ENCODE peak calls at places on chromosome 5, in ten cellular contexts. J is aorta; N is body of pancreas; G is PC-9; K is MM.1S; A is lung; X is effector memory CD4-positive, alpha-beta T cell; M is A673; L is heart left ventricle; I is psoas muscle. Q is an unnamed sample.

GRCh38 chr5:166354277-166354676 is 1937.2 kb upstream of the WWC1 start:
- DNase-seq in I (no peak), K (no peak), M (no peak), G (no peak), J (no peak), L (no peak), A (no peak), N (no peak), X (no peak), Q (no peak)

GRCh38 chr5:134132372-134133212 is 18.1 kb downstream of the TCF7 start:
- DNase-seq in L (no peak), G (no peak), J (peak), X (peak), M (no peak), A (no peak), I (peak), K (no peak), N (no peak), Q (peak)

GRCh38 chr5:113488645-113489184 is 462 bp upstream of the MCC start:
- DNase-seq in X (no peak), G (peak), M (no peak), J (no peak), K (no peak), A (no peak), I (no peak), L (no peak), N (no peak), Q (no peak)

GRCh38 chr5:134115806-134116175 is 1.3 kb downstream of the TCF7 start:
- DNase-seq in J (no peak), G (no peak), M (no peak), A (no peak), I (no peak), X (no peak), K (no peak), N (no peak), L (no peak), Q (no peak)

GRCh38 chr5:38846379-38846967 is 661 bp downstream of the OSMR start:
- DNase-seq in L (peak), M (no peak), G (no peak), X (no peak), N (no peak), I (no peak), A (no peak), K (no peak), J (no peak), Q (no peak)

GRCh38 chr5:172782169-172783039 is 11.4 kb upstream of the DUSP1 start:
- DNase-seq in A (no peak), K (no peak), N (no peak), M (no peak), X (no peak), J (no peak), L (no peak), G (peak), I (no peak), Q (no peak)

GRCh38 chr5:97070234-97070633 is 72.2 kb downstream of the LIX1 start:
- DNase-seq in J (no peak), I (no peak), K (no peak), G (no peak), X (no peak), L (no peak), N (no peak), A (no peak), M (no peak), Q (no peak)

GRCh38 chr5:177489119-177489716 is 8.2 kb downstream of the PDLIM7 start:
- DNase-seq in J (no peak), N (no peak), K (peak), X (no peak), A (no peak), L (peak), G (no peak), M (no peak), I (no peak), Q (no peak)

GRCh38 chr5:135073771-135074345 is 39.8 kb upstream of the PITX1 start:
- DNase-seq in G (no peak), K (no peak), I (peak), A (no peak), J (no peak), M (no peak), X (no peak), L (no peak), N (no peak), Q (peak)

GRCh38 chr5:122705876-122706275 is 69.0 kb upstream of the SNX2 start:
- DNase-seq in K (no peak), I (no peak), N (no peak), A (no peak), X (no peak), J (no peak), L (no peak), M (no peak), G (no peak), Q (no peak)

GRCh38 chr5:158789441-158789840 is 310.3 kb downstream of the EBF1 start:
- DNase-seq in X (no peak), I (no peak), G (no peak), L (no peak), J (no peak), K (no peak), M (no peak), A (no peak), N (no peak), Q (no peak)

GRCh38 chr5:41403846-41404245 is 106.6 kb downstream of the PLCXD3 start:
- DNase-seq in A (no peak), L (no peak), N (no peak), G (no peak), J (no peak), M (no peak), K (no peak), X (no peak), I (no peak), Q (no peak)

GRCh38 chr5:39373797-39374196 is 9.5 kb upstream of the C9 start:
- DNase-seq in L (no peak), J (no peak), M (no peak), X (no peak), I (no peak), K (no peak), G (peak), N (no peak), A (no peak), Q (no peak)

GRCh38 chr5:143886621-143887301 is 74.8 kb downstream of the HMHB1 start:
- DNase-seq in N (no peak), X (no peak), L (no peak), G (no peak), M (no peak), A (no peak), K (no peak), J (no peak), I (no peak), Q (no peak)

GRCh38 chr5:14109041-14109747 is 33.9 kb upstream of the TRIO start:
- DNase-seq in M (peak), L (no peak), A (no peak), N (no peak), J (no peak), K (no peak), X (no peak), I (no peak), G (no peak), Q (no peak)

GRCh38 chr5:55577353-55578060 is 42.7 kb upstream of the PLPP1 start:
- DNase-seq in G (no peak), L (no peak), M (no peak), K (no peak), A (no peak), X (no peak), I (peak), N (no peak), J (peak), Q (peak)

GRCh38 chr5:177596775-177597238 is 3.1 kb upstream of the B4GALT7 start:
- DNase-seq in J (no peak), X (no peak), K (no peak), G (no peak), M (no peak), N (no peak), I (no peak), L (no peak), A (no peak), Q (no peak)

GRCh38 chr5:147474140-147474539 is 35.7 kb downstream of the DPYSL3 start:
- DNase-seq in J (no peak), M (no peak), I (no peak), A (no peak), K (no peak), X (no peak), L (no peak), N (no peak), G (no peak), Q (no peak)

GRCh38 chr5:68528877-68529276 is 313.3 kb downstream of the PIK3R1 start:
- DNase-seq in J (no peak), M (no peak), N (no peak), L (no peak), K (no peak), X (no peak), G (no peak), A (no peak), I (no peak), Q (no peak)

GRCh38 chr5:102249381-102249780 is 46.7 kb downstream of the SLCO4C1 start:
- DNase-seq in I (no peak), M (no peak), L (no peak), N (no peak), J (no peak), K (no peak), X (no peak), G (no peak), A (no peak), Q (no peak)

GRCh38 chr5:56384186-56384585 is 151.1 kb upstream of the ANKRD55 start:
- DNase-seq in A (no peak), M (no peak), N (no peak), K (no peak), I (no peak), J (no peak), L (no peak), X (no peak), G (no peak), Q (no peak)

GRCh38 chr5:92401492-92401891 is 1018.4 kb upstream of the ARRDC3 start:
- DNase-seq in N (no peak), G (no peak), L (no peak), X (no peak), I (no peak), J (no peak), A (no peak), K (peak), M (no peak), Q (no peak)

GRCh38 chr5:81014348-81014747 is 54.2 kb downstream of the RASGRF2 start:
- DNase-seq in N (no peak), X (no peak), I (no peak), L (no peak), K (no peak), G (no peak), J (no peak), A (no peak), M (peak), Q (no peak)

GRCh38 chr5:16144416-16144815 is 35.2 kb downstream of the MARCHF11 start:
- DNase-seq in L (no peak), N (no peak), A (no peak), G (no peak), I (no peak), X (no peak), J (no peak), K (no peak), M (no peak), Q (no peak)

GRCh38 chr5:62134811-62135210 is 171.2 kb upstream of the KIF2A start:
- DNase-seq in L (no peak), M (no peak), X (no peak), N (no peak), A (no peak), G (no peak), I (no peak), J (no peak), K (no peak), Q (no peak)

GRCh38 chr5:7392401-7393024 is 3.4 kb upstream of the ADCY2 start:
- DNase-seq in A (no peak), K (peak), M (peak), N (peak), G (no peak), J (no peak), X (no peak), I (no peak), L (no peak), Q (no peak)

GRCh38 chr5:9479361-9479760 is 66.5 kb downstream of the SEMA5A start:
- DNase-seq in K (no peak), J (no peak), N (no peak), M (no peak), I (no peak), X (no peak), G (no peak), L (no peak), A (no peak), Q (no peak)

GRCh38 chr5:95365302-95366095 is 25.7 kb upstream of the FAM81B start:
- DNase-seq in X (no peak), N (no peak), A (no peak), J (no peak), L (no peak), M (no peak), K (no peak), G (no peak), I (no peak), Q (no peak)

GRCh38 chr5:121189569-121190305 is 661.9 kb upstream of the FTMT start:
- DNase-seq in X (no peak), M (peak), L (no peak), K (no peak), I (no peak), G (no peak), J (no peak), A (no peak), N (no peak), Q (no peak)

GRCh38 chr5:174348582-174348981 is 303.1 kb downstream of the NSG2 start:
- DNase-seq in A (no peak), N (no peak), M (no peak), X (no peak), K (no peak), L (no peak), G (no peak), J (no peak), I (no peak), Q (no peak)

GRCh38 chr5:141001466-141001853 is 35.2 kb downstream of the PCDHAC2 start:
- DNase-seq in M (peak), K (no peak), J (no peak), L (no peak), N (no peak), G (peak), X (no peak), A (peak), I (no peak), Q (no peak)

GRCh38 chr5:158026248-158027031 is 167.5 kb upstream of the CLINT1 start:
- DNase-seq in L (no peak), X (no peak), J (no peak), G (no peak), K (no peak), N (no peak), M (no peak), I (no peak), A (no peak), Q (peak)

GRCh38 chr5:149817539-149817938 is 87.4 kb downstream of the PPARGC1B start:
- DNase-seq in K (no peak), X (no peak), A (no peak), L (no peak), M (no peak), G (no peak), I (no peak), N (no peak), J (no peak), Q (no peak)

GRCh38 chr5:144104086-144104485 is 66.4 kb downstream of the YIPF5 start:
- DNase-seq in X (no peak), J (no peak), K (no peak), N (no peak), L (no peak), M (no peak), A (no peak), G (no peak), I (no peak), Q (no peak)

GRCh38 chr5:127440831-127441230 is 76.6 kb upstream of the PRRC1 start:
- DNase-seq in I (no peak), X (no peak), G (no peak), K (no peak), N (no peak), J (no peak), L (no peak), A (no peak), M (no peak), Q (no peak)

GRCh38 chr5:134651531-134651930 is 2.9 kb downstream of the SEC24A start:
- DNase-seq in I (no peak), X (no peak), G (no peak), L (no peak), M (no peak), A (no peak), J (no peak), N (no peak), K (no peak), Q (no peak)

GRCh38 chr5:179852993-179853547 is 5.5 kb downstream of the MRNIP start:
- DNase-seq in A (no peak), G (no peak), N (no peak), L (no peak), X (no peak), I (peak), J (no peak), M (no peak), K (no peak), Q (no peak)

GRCh38 chr5:177382423-177383029 is 1.7 kb upstream of the SLC34A1 start:
- DNase-seq in A (no peak), N (peak), X (no peak), K (peak), L (no peak), J (no peak), G (no peak), M (no peak), I (no peak), Q (no peak)

GRCh38 chr5:119322312-119322947 is 33.4 kb upstream of the TNFAIP8 start:
- DNase-seq in N (no peak), L (no peak), I (no peak), J (no peak), K (peak), A (no peak), M (no peak), G (no peak), X (no peak), Q (no peak)

GRCh38 chr5:134724872-134725271 is 13.5 kb upstream of the CAMLG start:
- DNase-seq in K (no peak), A (no peak), J (no peak), N (no peak), X (no peak), I (no peak), L (no peak), G (no peak), M (no peak), Q (no peak)

GRCh38 chr5:33439905-33440481 is 772 bp upstream of the TARS1 start:
- DNase-seq in I (no peak), A (no peak), G (no peak), K (no peak), M (no peak), L (no peak), N (no peak), J (no peak), X (no peak), Q (no peak)

GRCh38 chr5:33440482-33441240 is at the start of gene TARS1:
- DNase-seq in X (peak), J (peak), G (peak), M (peak), L (peak), A (peak), N (peak), I (peak), K (peak), Q (peak)

GRCh38 chr5:33438996-33439395 is 1.8 kb upstream of the TARS1 start:
- DNase-seq in N (no peak), A (no peak), K (no peak), M (no peak), X (no peak), I (no peak), G (peak), J (no peak), L (no peak), Q (no peak)

GRCh38 chr5:33444542-33444941 is 3.8 kb downstream of the TARS1 start:
- DNase-seq in L (no peak), N (no peak), G (no peak), X (no peak), J (no peak), A (no peak), K (no peak), M (no peak), I (no peak), Q (no peak)

GRCh38 chr5:33441241-33441844 is 578 bp downstream of the TARS1 start:
- DNase-seq in X (no peak), G (peak), J (no peak), I (no peak), M (peak), N (peak), L (no peak), A (peak), K (peak), Q (no peak)
- H3K27ac ChIP-seq in X (peak), G (peak), J (peak), I (peak), M (peak), N (peak), L (peak), A (peak), K (peak), Q (peak)

DNA sequence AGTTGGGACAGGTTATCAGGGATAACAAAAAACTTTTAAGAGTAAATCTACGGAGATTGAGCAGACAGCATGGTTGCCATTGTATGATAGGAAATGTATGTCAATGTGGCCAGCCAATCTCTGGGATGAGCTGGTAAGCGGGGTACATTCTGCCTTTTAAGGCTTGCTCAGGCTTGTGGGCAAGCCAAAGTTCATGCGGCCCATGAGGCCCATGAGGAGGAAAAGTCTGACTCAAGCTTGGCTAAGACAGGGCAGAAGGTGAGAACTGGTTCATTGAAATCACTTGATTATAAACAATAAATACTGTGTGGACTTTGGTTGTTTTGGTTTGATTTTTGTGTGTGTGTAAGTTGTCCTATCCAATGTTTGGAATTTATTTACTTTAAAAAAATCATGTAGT is 997.1 kb downstream of the DNAH5 start:
- DNase-seq in K (no peak), X (no peak), J (no peak), L (no peak), M (no peak), G (no peak), I (no peak), N (no peak), A (no peak), Q (no peak)
- H3K4me3 ChIP-seq in K (no peak), X (no peak), J (no peak), L (no peak), M (no peak), G (no peak), I (no peak), N (no peak), A (no peak), Q (no peak)

DNA sequence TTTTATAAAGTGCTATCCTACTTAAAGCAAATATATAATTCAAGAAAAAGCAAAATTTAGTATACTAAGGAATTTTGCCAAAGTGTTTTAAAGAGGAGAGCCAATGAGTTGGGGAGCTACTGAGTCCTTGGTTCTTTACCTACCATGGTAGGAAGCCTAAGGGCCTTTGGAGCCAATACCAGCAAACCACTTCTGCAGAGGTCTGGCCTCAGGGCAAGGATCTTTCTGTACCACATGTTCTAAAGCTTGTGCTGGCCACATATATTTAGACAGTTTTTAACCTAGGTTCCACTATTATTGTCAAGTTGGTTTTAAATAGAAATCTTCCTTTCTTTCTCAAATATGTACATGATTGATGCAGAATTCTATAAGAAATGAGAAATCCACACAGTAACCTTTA is 172.3 kb upstream of the NREP start:
- DNase-seq in G (no peak), I (no peak), K (no peak), M (no peak), A (no peak), X (no peak), N (no peak), L (no peak), J (no peak), Q (no peak)
- H3K27ac ChIP-seq in G (no peak), I (no peak), K (no peak), M (no peak), A (no peak), X (no peak), N (no peak), L (no peak), J (no peak), Q (no peak)

GRCh38 chr5:129460121-129460950 is at the start of gene ADAMTS19:
- DNase-seq in J (no peak), I (no peak), A (no peak), N (no peak), X (no peak), G (no peak), K (peak), L (peak), M (peak), Q (no peak)

GRCh38 chr5:129461816-129462396 is 1.8 kb downstream of the ADAMTS19 start:
- DNase-seq in X (no peak), I (no peak), N (no peak), M (no peak), G (no peak), J (no peak), K (peak), A (no peak), L (no peak), Q (no peak)

GRCh38 chr5:129460951-129461815 is 1.1 kb downstream of the ADAMTS19 start:
- DNase-seq in L (peak), M (peak), K (peak), A (no peak), J (peak), I (peak), X (no peak), G (no peak), N (peak), Q (no peak)

DNA sequence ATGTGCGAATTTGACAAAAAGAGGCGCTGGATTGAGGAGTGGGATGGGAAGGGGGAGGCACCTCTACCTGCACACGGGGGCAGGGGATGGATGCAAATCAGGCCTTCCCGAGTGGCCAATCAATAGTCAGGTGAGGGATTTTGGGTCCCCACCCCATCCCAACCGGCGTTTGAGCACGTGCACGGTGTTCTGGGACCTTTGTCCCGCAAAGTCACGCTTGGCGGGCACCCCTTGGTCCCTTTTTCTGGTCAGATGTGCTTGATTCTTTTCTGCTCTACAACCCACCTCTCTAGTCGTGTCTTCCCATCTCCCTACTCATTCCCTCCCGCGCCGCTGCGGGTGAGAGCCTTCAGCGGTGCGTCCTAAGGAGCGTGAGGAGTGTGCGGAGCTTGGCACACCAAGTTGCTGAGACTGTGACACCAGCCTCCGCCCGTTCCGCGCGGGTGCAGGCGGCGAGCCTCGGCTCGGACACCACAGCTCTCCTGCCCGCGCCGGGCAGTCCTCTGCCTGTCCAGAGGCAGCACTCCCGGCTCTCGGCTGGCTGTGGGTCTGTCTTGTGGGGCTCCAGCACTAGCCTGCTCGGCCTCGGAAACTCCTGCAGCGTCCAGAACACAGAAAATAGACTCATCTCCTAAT is 495 bp upstream of the ADAMTS19 start:
- DNase-seq in I (peak), A (no peak), K (no peak), L (peak), G (no peak), X (no peak), J (peak), N (no peak), M (no peak), Q (no peak)
- H3K4me3 ChIP-seq in I (peak), A (no peak), K (peak), L (peak), G (no peak), X (no peak), J (peak), N (peak), M (no peak), Q (peak)

Q was measured in tibial artery.